ENCODE peak calls at places on chromosomes 2 and 18, in eight cellular contexts. One of them, this sample, is unnamed.

GRCh38 chr2:197857708-197858107 is 53.3 kb downstream of the PLCL1 start:
- DNase-seq in CD8-positive, alpha-beta T cell: no peak
- DNase-seq in lower lobe of right lung: no peak
- DNase-seq in neuronal stem cell: no peak
- DNase-seq in stomach: no peak
- DNase-seq in CD8-positive, alpha-beta memory T cell: no peak
- DNase-seq in cardiac fibroblast: no peak
- DNase-seq in astrocyte of the spinal cord: no peak
- DNase-seq in this sample: no peak

GRCh38 chr2:161101406-161101805 is 58.8 kb upstream of the TANK start:
- DNase-seq in CD8-positive, alpha-beta T cell: no peak
- DNase-seq in lower lobe of right lung: no peak
- DNase-seq in neuronal stem cell: no peak
- DNase-seq in stomach: no peak
- DNase-seq in CD8-positive, alpha-beta memory T cell: no peak
- DNase-seq in cardiac fibroblast: no peak
- DNase-seq in astrocyte of the spinal cord: no peak
- DNase-seq in this sample: no peak

GRCh38 chr2:48852938-48853337 is 97.4 kb upstream of the LHCGR start:
- DNase-seq in CD8-positive, alpha-beta T cell: no peak
- DNase-seq in lower lobe of right lung: no peak
- DNase-seq in neuronal stem cell: no peak
- DNase-seq in stomach: no peak
- DNase-seq in CD8-positive, alpha-beta memory T cell: no peak
- DNase-seq in cardiac fibroblast: peak; percentile 27
- DNase-seq in astrocyte of the spinal cord: peak; percentile 59
- DNase-seq in this sample: peak; percentile 8

GRCh38 chr2:113173563-113174368 is at the start of gene PSD4:
- DNase-seq in CD8-positive, alpha-beta T cell: peak; percentile 92
- DNase-seq in lower lobe of right lung: peak; percentile 88
- DNase-seq in neuronal stem cell: no peak
- DNase-seq in stomach: peak; percentile 59
- DNase-seq in CD8-positive, alpha-beta memory T cell: peak; percentile 94
- DNase-seq in cardiac fibroblast: no peak
- DNase-seq in astrocyte of the spinal cord: no peak
- DNase-seq in this sample: no peak

GRCh38 chr2:132547089-132547687 is 122.8 kb downstream of the LYPD1 start:
- DNase-seq in CD8-positive, alpha-beta T cell: no peak
- DNase-seq in lower lobe of right lung: peak; percentile 67
- DNase-seq in neuronal stem cell: peak; percentile 69
- DNase-seq in stomach: peak; percentile 81
- DNase-seq in CD8-positive, alpha-beta memory T cell: no peak
- DNase-seq in cardiac fibroblast: peak; percentile 83
- DNase-seq in astrocyte of the spinal cord: peak; percentile 82
- DNase-seq in this sample: peak; percentile 77

GRCh38 chr2:234834228-234834923 is 117.4 kb upstream of the SH3BP4 start:
- DNase-seq in CD8-positive, alpha-beta T cell: no peak
- DNase-seq in lower lobe of right lung: no peak
- DNase-seq in neuronal stem cell: no peak
- DNase-seq in stomach: no peak
- DNase-seq in CD8-positive, alpha-beta memory T cell: no peak
- DNase-seq in cardiac fibroblast: no peak
- DNase-seq in astrocyte of the spinal cord: no peak
- DNase-seq in this sample: no peak

GRCh38 chr18:22166070-22166972 is 3.1 kb upstream of the GATA6 start:
- DNase-seq in CD8-positive, alpha-beta T cell: no peak
- DNase-seq in lower lobe of right lung: no peak
- DNase-seq in neuronal stem cell: no peak
- DNase-seq in stomach: peak; percentile 69
- DNase-seq in CD8-positive, alpha-beta memory T cell: no peak
- DNase-seq in cardiac fibroblast: peak; percentile 73
- DNase-seq in astrocyte of the spinal cord: no peak
- DNase-seq in this sample: peak; percentile 10

GRCh38 chr18:10015941-10016819 is 102.4 kb downstream of the VAPA start:
- DNase-seq in CD8-positive, alpha-beta T cell: no peak
- DNase-seq in lower lobe of right lung: no peak
- DNase-seq in neuronal stem cell: no peak
- DNase-seq in stomach: no peak
- DNase-seq in CD8-positive, alpha-beta memory T cell: no peak
- DNase-seq in cardiac fibroblast: peak; percentile 98
- DNase-seq in astrocyte of the spinal cord: peak; percentile 85
- DNase-seq in this sample: peak; percentile 97

GRCh38 chr18:2036136-2036535 is 535.2 kb downstream of the METTL4 start:
- DNase-seq in CD8-positive, alpha-beta T cell: no peak
- DNase-seq in lower lobe of right lung: no peak
- DNase-seq in neuronal stem cell: no peak
- DNase-seq in stomach: no peak
- DNase-seq in CD8-positive, alpha-beta memory T cell: no peak
- DNase-seq in cardiac fibroblast: no peak
- DNase-seq in astrocyte of the spinal cord: peak; percentile 28
- DNase-seq in this sample: no peak

GRCh38 chr2:2846379-2847130 is 515.5 kb upstream of the MYT1L start:
- DNase-seq in CD8-positive, alpha-beta T cell: no peak
- DNase-seq in lower lobe of right lung: no peak
- DNase-seq in neuronal stem cell: no peak
- DNase-seq in stomach: peak; percentile 74
- DNase-seq in CD8-positive, alpha-beta memory T cell: no peak
- DNase-seq in cardiac fibroblast: no peak
- DNase-seq in astrocyte of the spinal cord: no peak
- DNase-seq in this sample: no peak

GRCh38 chr18:37663446-37663845 is 97.8 kb upstream of the CELF4 start:
- DNase-seq in CD8-positive, alpha-beta T cell: no peak
- DNase-seq in lower lobe of right lung: no peak
- DNase-seq in neuronal stem cell: no peak
- DNase-seq in stomach: no peak
- DNase-seq in CD8-positive, alpha-beta memory T cell: no peak
- DNase-seq in cardiac fibroblast: no peak
- DNase-seq in astrocyte of the spinal cord: no peak
- DNase-seq in this sample: no peak

GRCh38 chr2:18214936-18215335 is 336.5 kb downstream of the KCNS3 start:
- DNase-seq in CD8-positive, alpha-beta T cell: no peak
- DNase-seq in lower lobe of right lung: no peak
- DNase-seq in neuronal stem cell: no peak
- DNase-seq in stomach: no peak
- DNase-seq in CD8-positive, alpha-beta memory T cell: no peak
- DNase-seq in cardiac fibroblast: no peak
- DNase-seq in astrocyte of the spinal cord: peak; percentile 40
- DNase-seq in this sample: peak; percentile 14

DNA sequence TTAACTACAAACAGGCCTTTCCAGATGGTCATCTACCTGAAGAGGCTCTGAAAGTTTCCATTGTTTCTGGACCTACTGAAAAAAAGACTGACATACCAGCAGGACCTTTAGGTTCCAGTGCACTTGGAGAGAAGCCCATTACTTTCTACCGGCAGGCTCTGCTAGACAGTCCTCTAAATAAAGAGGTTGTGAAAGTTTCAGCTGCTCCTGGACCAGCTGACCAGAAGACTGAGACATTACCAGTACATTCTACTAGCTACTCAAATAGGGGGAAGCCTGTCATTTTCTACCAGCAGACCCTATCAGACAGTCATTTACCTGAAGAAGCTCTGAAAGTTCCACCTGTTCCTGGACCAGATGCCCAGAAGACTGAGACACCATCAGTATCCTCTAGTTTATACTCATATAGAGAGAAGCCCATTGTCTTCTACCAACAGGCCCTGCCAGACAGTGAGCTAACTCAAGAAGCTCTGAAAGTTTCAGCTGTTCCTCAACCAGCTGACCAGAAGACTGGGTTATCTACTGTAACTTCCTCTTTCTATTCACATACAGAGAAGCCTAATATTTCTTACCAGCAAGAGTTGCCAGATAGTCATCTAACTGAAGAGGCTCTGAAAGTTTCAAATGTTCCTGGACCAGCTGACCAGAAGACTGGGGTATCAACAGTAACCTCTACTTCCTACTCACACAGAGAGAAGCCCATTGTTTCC is 65.8 kb downstream of the ALMS1 start:
- DNase-seq in CD8-positive, alpha-beta T cell: no peak
- DNase-seq in lower lobe of right lung: no peak
- DNase-seq in neuronal stem cell: no peak
- DNase-seq in stomach: no peak
- DNase-seq in CD8-positive, alpha-beta memory T cell: no peak
- DNase-seq in cardiac fibroblast: no peak
- DNase-seq in astrocyte of the spinal cord: no peak
- DNase-seq in this sample: no peak
- H3K4me3 ChIP-seq in CD8-positive, alpha-beta T cell: no peak overlapping the region
- H3K4me3 ChIP-seq in lower lobe of right lung: no peak overlapping the region
- H3K4me3 ChIP-seq in neuronal stem cell: no peak overlapping the region
- H3K4me3 ChIP-seq in stomach: no peak overlapping the region
- H3K4me3 ChIP-seq in CD8-positive, alpha-beta memory T cell: no peak overlapping the region
- H3K4me3 ChIP-seq in cardiac fibroblast: no peak overlapping the region
- H3K4me3 ChIP-seq in astrocyte of the spinal cord: no peak overlapping the region
- H3K4me3 ChIP-seq in this sample: no peak overlapping the region

GRCh38 chr2:176154853-176155252 is 2.3 kb upstream of the HOXD3 start:
- DNase-seq in CD8-positive, alpha-beta T cell: no peak
- DNase-seq in lower lobe of right lung: no peak
- DNase-seq in neuronal stem cell: no peak
- DNase-seq in stomach: no peak
- DNase-seq in CD8-positive, alpha-beta memory T cell: no peak
- DNase-seq in cardiac fibroblast: no peak
- DNase-seq in astrocyte of the spinal cord: no peak
- DNase-seq in this sample: no peak

GRCh38 chr2:176150338-176151198 is 782 bp upstream of the HOXD4 start:
- DNase-seq in CD8-positive, alpha-beta T cell: no peak
- DNase-seq in lower lobe of right lung: no peak
- DNase-seq in neuronal stem cell: no peak
- DNase-seq in stomach: peak; percentile 14
- DNase-seq in CD8-positive, alpha-beta memory T cell: no peak
- DNase-seq in cardiac fibroblast: no peak
- DNase-seq in astrocyte of the spinal cord: no peak
- DNase-seq in this sample: no peak

GRCh38 chr2:176149484-176150337 is 1.6 kb upstream of the HOXD4 start:
- DNase-seq in CD8-positive, alpha-beta T cell: no peak
- DNase-seq in lower lobe of right lung: no peak
- DNase-seq in neuronal stem cell: no peak
- DNase-seq in stomach: peak; percentile 17
- DNase-seq in CD8-positive, alpha-beta memory T cell: no peak
- DNase-seq in cardiac fibroblast: no peak
- DNase-seq in astrocyte of the spinal cord: no peak
- DNase-seq in this sample: no peak

GRCh38 chr2:176151199-176152099 is at the start of gene HOXD4:
- DNase-seq in CD8-positive, alpha-beta T cell: no peak
- DNase-seq in lower lobe of right lung: no peak
- DNase-seq in neuronal stem cell: no peak
- DNase-seq in stomach: peak; percentile 20
- DNase-seq in CD8-positive, alpha-beta memory T cell: no peak
- DNase-seq in cardiac fibroblast: no peak
- DNase-seq in astrocyte of the spinal cord: no peak
- DNase-seq in this sample: no peak

DNA sequence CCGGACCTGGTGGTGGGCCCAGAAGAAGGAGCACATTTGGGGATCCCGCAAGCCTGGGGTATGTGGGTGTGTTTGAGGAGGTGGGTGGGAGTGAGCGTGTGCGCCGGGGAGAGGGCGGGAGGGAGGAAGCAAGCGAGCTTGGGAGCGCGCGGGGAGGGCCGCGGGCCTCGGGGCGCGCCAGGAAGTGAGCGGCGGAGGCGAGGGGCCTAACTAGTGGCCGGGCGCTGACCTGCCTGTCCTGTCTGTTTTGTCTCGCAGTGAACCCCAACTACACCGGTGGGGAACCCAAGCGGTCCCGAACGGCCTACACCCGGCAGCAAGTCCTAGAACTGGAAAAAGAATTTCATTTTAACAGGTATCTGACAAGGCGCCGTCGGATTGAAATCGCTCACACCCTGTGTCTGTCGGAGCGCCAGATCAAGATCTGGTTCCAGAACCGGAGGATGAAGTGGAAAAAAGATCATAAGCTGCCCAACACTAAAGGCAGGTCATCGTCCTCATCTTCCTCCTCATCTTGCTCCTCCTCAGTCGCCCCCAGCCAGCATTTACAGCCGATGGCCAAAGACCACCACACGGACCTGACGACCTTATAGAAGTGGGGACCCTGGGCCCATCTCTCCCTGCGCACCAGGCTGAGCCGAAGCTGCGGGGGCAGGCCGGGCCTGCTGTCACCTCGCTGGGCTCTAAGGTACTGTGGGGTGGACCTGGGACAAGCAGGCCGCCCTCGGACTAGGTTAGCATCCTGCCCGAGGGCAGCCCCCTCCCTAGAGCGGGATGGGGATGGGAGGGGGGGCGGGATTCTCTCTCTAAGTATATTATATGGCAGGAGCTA is 1.2 kb downstream of the HOXD4 start:
- DNase-seq in CD8-positive, alpha-beta T cell: no peak
- DNase-seq in lower lobe of right lung: no peak
- DNase-seq in neuronal stem cell: no peak
- DNase-seq in stomach: peak; percentile 17
- DNase-seq in CD8-positive, alpha-beta memory T cell: no peak
- DNase-seq in cardiac fibroblast: no peak
- DNase-seq in astrocyte of the spinal cord: no peak
- DNase-seq in this sample: no peak
- H3K4me3 ChIP-seq in CD8-positive, alpha-beta T cell: no peak overlapping the region
- H3K4me3 ChIP-seq in lower lobe of right lung: no peak overlapping the region
- H3K4me3 ChIP-seq in neuronal stem cell: no peak overlapping the region
- H3K4me3 ChIP-seq in stomach: peak overlapping the region; percentile 3
- H3K4me3 ChIP-seq in CD8-positive, alpha-beta memory T cell: no peak overlapping the region
- H3K4me3 ChIP-seq in cardiac fibroblast: no peak overlapping the region
- H3K4me3 ChIP-seq in astrocyte of the spinal cord: peak overlapping the region; percentile 32
- H3K4me3 ChIP-seq in this sample: no peak overlapping the region

DNA sequence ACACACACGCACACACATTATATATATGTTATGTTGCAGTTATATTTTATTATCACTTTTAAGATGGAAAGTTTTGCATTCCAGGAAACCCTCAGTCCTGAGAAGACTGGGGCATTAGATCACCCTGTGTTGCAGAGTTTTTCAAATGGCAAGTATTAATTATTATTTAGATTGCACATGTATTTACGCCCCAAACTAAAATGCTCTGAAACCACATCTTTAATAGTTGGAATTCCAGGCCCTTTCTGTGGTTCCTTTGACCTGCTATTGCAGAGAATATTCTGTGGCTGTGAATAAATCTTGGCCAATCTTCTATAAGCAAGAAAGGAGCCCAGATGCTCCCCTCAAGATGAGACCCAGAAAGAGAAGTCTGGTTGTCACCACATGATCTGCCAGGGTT is 427.0 kb upstream of the TNP1 start:
- DNase-seq in CD8-positive, alpha-beta T cell: no peak
- DNase-seq in lower lobe of right lung: no peak
- DNase-seq in neuronal stem cell: no peak
- DNase-seq in stomach: no peak
- DNase-seq in CD8-positive, alpha-beta memory T cell: no peak
- DNase-seq in cardiac fibroblast: peak; percentile 57
- DNase-seq in astrocyte of the spinal cord: peak; percentile 73
- DNase-seq in this sample: peak; percentile 53
- H3K4me3 ChIP-seq in CD8-positive, alpha-beta T cell: no peak overlapping the region
- H3K4me3 ChIP-seq in lower lobe of right lung: no peak overlapping the region
- H3K4me3 ChIP-seq in neuronal stem cell: no peak overlapping the region
- H3K4me3 ChIP-seq in stomach: no peak overlapping the region
- H3K4me3 ChIP-seq in CD8-positive, alpha-beta memory T cell: no peak overlapping the region
- H3K4me3 ChIP-seq in cardiac fibroblast: no peak overlapping the region
- H3K4me3 ChIP-seq in astrocyte of the spinal cord: no peak overlapping the region
- H3K4me3 ChIP-seq in this sample: no peak overlapping the region

DNA sequence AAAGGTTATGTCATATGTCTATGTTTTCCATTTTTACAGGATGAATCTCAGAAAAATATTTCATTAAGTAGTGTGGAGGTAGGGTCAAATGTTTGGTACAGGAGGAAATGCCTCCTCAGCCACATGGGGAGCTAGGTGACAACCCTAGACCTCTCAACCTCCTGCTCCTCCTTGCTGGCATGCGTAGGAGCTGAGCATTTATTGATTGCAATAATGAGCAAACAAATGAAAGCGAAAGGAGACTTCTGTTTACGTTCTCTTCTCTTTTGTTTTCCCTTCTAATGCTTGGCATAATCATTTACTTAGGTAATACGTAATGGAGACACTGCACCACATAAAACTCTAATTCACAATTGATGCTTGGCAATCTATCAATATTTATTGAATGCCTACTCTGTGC is 95.1 kb upstream of the CCBE1 start:
- DNase-seq in CD8-positive, alpha-beta T cell: no peak
- DNase-seq in lower lobe of right lung: no peak
- DNase-seq in neuronal stem cell: no peak
- DNase-seq in stomach: no peak
- DNase-seq in CD8-positive, alpha-beta memory T cell: no peak
- DNase-seq in cardiac fibroblast: no peak
- DNase-seq in astrocyte of the spinal cord: no peak
- DNase-seq in this sample: no peak
- H3K4me3 ChIP-seq in CD8-positive, alpha-beta T cell: no peak overlapping the region
- H3K4me3 ChIP-seq in lower lobe of right lung: no peak overlapping the region
- H3K4me3 ChIP-seq in neuronal stem cell: no peak overlapping the region
- H3K4me3 ChIP-seq in stomach: no peak overlapping the region
- H3K4me3 ChIP-seq in CD8-positive, alpha-beta memory T cell: no peak overlapping the region
- H3K4me3 ChIP-seq in cardiac fibroblast: no peak overlapping the region
- H3K4me3 ChIP-seq in astrocyte of the spinal cord: no peak overlapping the region
- H3K4me3 ChIP-seq in this sample: no peak overlapping the region